ENCODE peak calls at places on chromosomes 11 and 22, in ten cellular contexts. R is PC-9, D is cardiac muscle cell, V is lung, Q is OCI-LY7, S is thoracic aorta, X is A549, Z is colonic mucosa, N is HCT116, G is Panc1. J is an unnamed sample. For H3K4me1, the result is how much of the 10 kb centered on the place peaks cover.

GRCh38 chr11:64358907-64359711 is at the start of gene RPS6KA4:
- DNase-seq in R (peak), Q (peak), Z (peak), D (peak), S (no peak), V (no peak), X (peak), G (no peak), N (no peak), J (peak)

GRCh38 chr22:28142361-28142801 is 223.3 kb upstream of the PITPNB start:
- DNase-seq in V (no peak), Q (no peak), Z (no peak), G (no peak), X (no peak), D (peak), R (peak), S (no peak), N (no peak), J (no peak)

GRCh38 chr11:87463486-87464102 is 425.9 kb downstream of the TMEM135 start:
- DNase-seq in V (no peak), X (peak), D (no peak), G (peak), Z (no peak), N (peak), Q (peak), S (no peak), R (peak), J (no peak)

GRCh38 chr22:44316393-44317162 is 3.8 kb upstream of the SHISAL1 start:
- DNase-seq in N (no peak), S (no peak), Z (no peak), D (no peak), V (no peak), R (no peak), G (no peak), X (no peak), Q (no peak), J (no peak)

GRCh38 chr11:115222863-115223530 is 281.2 kb downstream of the CADM1 start:
- DNase-seq in S (no peak), X (no peak), N (no peak), Z (no peak), V (no peak), Q (peak), R (no peak), D (no peak), G (no peak), J (no peak)

GRCh38 chr22:22952531-22953295 is 65.1 kb downstream of the IGLL5 start:
- DNase-seq in N (no peak), V (no peak), G (no peak), X (no peak), D (no peak), Z (no peak), Q (no peak), R (no peak), S (no peak), J (no peak)

GRCh38 chr11:134407321-134407828 is 4.7 kb downstream of the B3GAT1 start:
- DNase-seq in N (no peak), D (no peak), G (no peak), S (no peak), Q (no peak), Z (no peak), V (no peak), X (no peak), R (no peak), J (no peak)

GRCh38 chr22:46748948-46749681 is 11.1 kb upstream of the CERK start:
- DNase-seq in R (peak), Z (no peak), N (no peak), V (no peak), X (no peak), S (no peak), D (peak), G (no peak), Q (no peak), J (no peak)

GRCh38 chr11:67379061-67380058 is 6.0 kb upstream of the CLCF1 start:
- DNase-seq in R (peak), N (no peak), S (no peak), D (no peak), Q (no peak), X (peak), Z (no peak), V (no peak), G (no peak), J (no peak)
- H3K27ac ChIP-seq in R (peak), N (peak), S (no peak), D (no peak), Q (no peak), X (peak), Z (no peak), V (no peak), G (peak), J (no peak)

DNA sequence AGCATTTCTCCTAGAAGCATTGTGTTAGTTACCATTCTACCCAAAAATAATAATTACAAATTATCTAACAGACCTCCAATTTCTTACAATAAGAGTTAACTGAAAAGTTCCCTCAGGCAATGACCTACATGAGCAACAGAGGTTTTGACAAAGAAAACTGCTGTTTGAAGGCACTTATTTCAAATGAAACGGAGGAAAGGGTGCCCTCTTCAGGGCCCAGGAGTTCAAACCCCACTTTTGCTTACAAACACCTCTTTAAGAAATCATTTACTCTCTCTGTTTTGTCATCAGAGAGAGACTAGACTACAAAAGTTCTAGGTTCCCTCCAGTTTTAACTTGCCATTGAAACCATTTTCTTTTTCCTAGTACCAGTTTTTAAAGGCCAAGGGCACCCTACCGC is 56.7 kb downstream of the AMBRA1 start:
- DNase-seq in D (peak), N (no peak), R (no peak), X (no peak), S (no peak), Z (no peak), G (no peak), V (no peak), Q (no peak), J (no peak)
- TF ChIP-seq CTCF in D (no peak), N (peak), R (no peak), X (peak), S (no peak), Z (no peak), G (no peak), V (no peak), Q (peak), J (no peak)

GRCh38 chr11:8806974-8807373 is 104.0 kb upstream of the AKIP1 start:
- DNase-seq in X (no peak), N (no peak), Z (no peak), D (no peak), G (no peak), S (no peak), V (no peak), R (no peak), Q (no peak), J (no peak)

GRCh38 chr11:8809185-8809584 is 101.8 kb upstream of the AKIP1 start:
- DNase-seq in S (no peak), N (no peak), Q (no peak), R (no peak), G (no peak), Z (no peak), D (no peak), V (no peak), X (no peak), J (no peak)

GRCh38 chr11:8809605-8810272 is 101.2 kb upstream of the AKIP1 start:
- DNase-seq in N (no peak), R (no peak), Z (no peak), D (no peak), Q (no peak), V (no peak), S (no peak), X (no peak), G (no peak), J (no peak)

GRCh38 chr11:8808226-8808585 is 102.8 kb upstream of the AKIP1 start:
- DNase-seq in G (no peak), V (no peak), Q (no peak), Z (peak), X (no peak), N (no peak), R (no peak), S (no peak), D (no peak), J (no peak)

DNA sequence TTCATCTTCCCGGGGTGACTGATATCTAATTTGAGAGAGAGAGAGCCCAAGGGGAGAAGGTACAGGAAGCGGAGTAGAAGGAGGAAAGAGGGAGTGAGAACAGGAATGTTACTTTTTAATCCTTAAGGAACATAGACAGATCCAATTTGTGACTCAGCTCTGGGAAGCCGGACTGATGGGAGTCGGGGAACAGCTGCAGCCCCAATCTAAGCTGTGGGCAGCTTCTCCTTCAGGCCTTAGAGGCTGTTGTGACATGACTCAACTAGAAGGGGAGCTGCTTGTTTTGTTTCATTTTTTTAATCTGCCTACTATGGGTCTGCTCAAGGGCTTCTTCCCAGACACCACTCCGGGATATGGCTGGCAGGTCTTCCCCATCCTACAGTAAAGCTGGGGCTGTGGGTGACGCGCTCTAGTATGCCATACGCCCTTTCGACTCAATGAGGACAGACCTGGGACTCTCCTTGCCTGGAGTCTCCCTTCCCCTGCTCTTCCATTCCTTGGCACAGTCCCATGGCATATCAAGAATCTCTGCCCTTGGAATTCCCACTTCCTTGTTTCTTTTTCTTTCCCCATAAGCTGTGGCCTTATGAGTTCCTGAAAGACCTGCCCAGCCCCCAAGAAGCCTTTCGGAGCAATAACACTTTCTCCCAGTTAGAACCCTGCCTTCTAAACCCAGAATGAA is 103.3 kb upstream of the AKIP1 start:
- DNase-seq in Q (no peak), R (no peak), V (no peak), X (no peak), Z (peak), S (no peak), N (no peak), G (no peak), D (peak), J (peak)
- H3K4me1 ChIP-seq in Q (under half), R (under half), V (under half), X (under half), Z (under half), S (half or more), N (under half), G (under half), D (under half), J (half or more)

GRCh38 chr11:118260353-118260752 is 3.7 kb downstream of the MPZL2 start:
- DNase-seq in Q (no peak), S (no peak), X (no peak), R (no peak), N (no peak), D (no peak), V (no peak), G (no peak), Z (peak), J (no peak)

GRCh38 chr11:118264568-118265470 is 722 bp upstream of the MPZL2 start:
- DNase-seq in Q (no peak), R (no peak), D (no peak), X (no peak), Z (peak), G (no peak), N (no peak), V (no peak), S (no peak), J (no peak)

GRCh38 chr11:118265954-118266353 is 1.9 kb upstream of the MPZL2 start:
- DNase-seq in V (peak), Z (peak), X (no peak), R (peak), N (no peak), D (no peak), G (no peak), Q (no peak), S (no peak), J (peak)

GRCh38 chr11:118263694-118264567 is at the start of gene MPZL2:
- DNase-seq in V (peak), Q (no peak), G (no peak), D (no peak), S (no peak), R (peak), X (no peak), Z (peak), N (peak), J (peak)

DNA sequence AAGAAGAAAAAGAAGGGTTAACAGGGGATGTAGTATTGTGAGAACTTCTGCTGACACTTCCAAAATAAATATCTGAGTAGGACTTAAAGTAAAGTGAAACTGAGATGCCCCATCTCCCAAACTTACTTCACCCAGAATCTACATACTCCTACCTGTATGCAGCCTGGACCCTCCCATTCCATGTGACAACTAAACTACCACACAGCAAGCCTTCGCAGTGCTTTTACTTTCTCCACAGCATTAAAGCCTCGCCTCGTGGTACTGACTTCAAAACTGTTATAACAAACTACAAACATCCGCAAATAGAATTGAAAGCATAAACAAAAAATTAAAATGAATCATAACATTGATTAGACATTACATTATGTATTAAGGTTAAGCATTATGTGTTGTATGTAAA is 988 bp downstream of the MPZL2 start:
- DNase-seq in R (no peak), D (no peak), Q (no peak), S (no peak), Z (peak), N (no peak), V (no peak), X (no peak), G (no peak), J (peak)
- H3K27ac ChIP-seq in R (peak), D (no peak), Q (no peak), S (no peak), Z (peak), N (peak), V (no peak), X (no peak), G (no peak), J (peak)

GRCh38 chr11:40401132-40401853 is 1058.2 kb downstream of the LRRC4C start:
- DNase-seq in Q (no peak), R (no peak), X (no peak), G (no peak), Z (no peak), N (no peak), V (no peak), D (no peak), S (no peak), J (no peak)
- TF ChIP-seq CTCF in Q (no peak), R (no peak), X (no peak), G (no peak), Z (no peak), N (no peak), V (no peak), D (no peak), S (no peak), J (no peak)

GRCh38 chr22:19628038-19628776 is 86.1 kb upstream of the SEPTIN5 start:
- DNase-seq in X (no peak), Q (no peak), V (no peak), R (no peak), G (no peak), Z (no peak), D (no peak), N (no peak), S (no peak), J (no peak)

GRCh38 chr22:19631899-19632670 is 82.2 kb upstream of the SEPTIN5 start:
- DNase-seq in G (no peak), V (no peak), Q (peak), D (peak), R (peak), Z (no peak), X (peak), N (peak), S (no peak), J (peak)

GRCh38 chr22:19630614-19631013 is 83.7 kb upstream of the SEPTIN5 start:
- DNase-seq in Q (no peak), V (no peak), D (no peak), X (no peak), S (no peak), N (no peak), G (no peak), Z (no peak), R (no peak), J (no peak)

GRCh38 chr22:19629331-19629719 is 85.0 kb upstream of the SEPTIN5 start:
- DNase-seq in Q (no peak), X (no peak), G (no peak), V (no peak), R (no peak), Z (no peak), D (no peak), N (no peak), S (no peak), J (no peak)

DNA sequence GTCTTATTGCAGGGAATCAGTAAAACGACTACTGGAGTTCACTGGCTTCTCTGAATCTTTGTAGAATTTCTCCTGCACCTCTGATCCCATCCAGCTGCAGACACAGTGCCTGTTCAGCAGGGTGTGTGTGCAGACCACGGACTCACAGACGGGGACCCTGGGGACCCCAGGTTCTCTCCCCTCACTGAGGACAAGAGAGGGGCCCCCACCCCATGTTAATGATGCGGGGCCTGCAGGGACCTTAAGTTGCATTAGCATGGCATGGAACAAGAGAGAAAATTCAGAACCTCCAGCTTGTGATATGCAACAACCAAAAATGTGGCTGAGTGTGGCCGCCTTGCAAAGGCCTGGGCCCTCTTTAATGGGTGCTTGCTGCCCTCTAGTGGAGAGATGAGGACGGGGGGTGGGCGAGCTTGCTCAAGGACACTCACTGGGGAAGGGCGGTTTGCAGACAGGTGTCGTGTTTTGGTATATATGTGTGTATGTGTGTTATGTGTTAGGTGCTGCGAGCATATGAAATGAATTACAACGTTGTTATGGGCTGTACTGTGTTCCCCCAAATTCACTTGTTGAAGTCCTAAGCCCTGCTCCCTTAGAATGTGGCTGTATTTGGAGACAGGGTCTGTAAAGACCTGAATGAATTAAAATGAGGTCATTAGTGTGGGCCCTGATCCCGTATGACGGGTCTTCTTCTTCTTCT is 84.4 kb upstream of the SEPTIN5 start:
- DNase-seq in V (peak), X (peak), N (peak), Q (peak), Z (peak), D (peak), S (peak), G (peak), R (peak), J (peak)
- H3K4me1 ChIP-seq in V (under half), X (under half), N (under half), Q (under half), Z (under half), D (under half), S (under half), G (under half), R (under half), J (under half)

GRCh38 chr11:60919320-60919719 is 4.9 kb upstream of the TMEM132A start:
- DNase-seq in D (no peak), Z (no peak), Q (no peak), V (no peak), X (no peak), R (no peak), N (no peak), G (no peak), S (no peak), J (no peak)

GRCh38 chr11:60921777-60922335 is 2.4 kb upstream of the TMEM132A start:
- DNase-seq in X (no peak), S (no peak), Q (no peak), N (no peak), G (no peak), V (no peak), R (no peak), D (no peak), Z (no peak), J (no peak)

GRCh38 chr11:60919956-60920355 is 4.3 kb upstream of the TMEM132A start:
- DNase-seq in R (no peak), Z (no peak), Q (no peak), V (no peak), X (no peak), N (no peak), S (no peak), D (peak), G (no peak), J (no peak)

GRCh38 chr11:60922906-60923305 is 1.4 kb upstream of the TMEM132A start:
- DNase-seq in G (no peak), R (no peak), Q (no peak), V (no peak), N (no peak), Z (no peak), X (no peak), D (no peak), S (no peak), J (no peak)

DNA sequence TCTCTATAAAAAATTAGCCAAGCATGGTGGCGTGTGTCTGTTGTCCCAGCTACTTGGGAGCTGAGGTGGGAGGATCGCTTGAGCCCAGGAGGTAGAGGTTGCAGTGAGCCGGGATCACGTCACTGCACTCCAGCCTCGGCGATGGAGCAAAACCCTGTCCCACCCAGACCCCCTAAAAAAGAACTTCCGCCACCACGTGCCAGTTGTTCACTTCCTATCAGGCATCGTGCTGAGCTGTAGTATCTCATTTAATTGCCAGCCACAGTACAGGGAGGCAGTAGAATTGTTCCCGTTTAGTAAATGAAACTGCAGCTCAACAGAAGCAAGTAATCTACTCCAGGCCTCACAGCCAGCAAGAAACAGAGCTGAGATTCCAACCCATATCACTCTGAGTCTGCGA is 3.0 kb upstream of the TMEM132A start:
- DNase-seq in G (no peak), Z (no peak), R (no peak), V (no peak), Q (no peak), N (no peak), S (no peak), D (no peak), X (no peak), J (no peak)
- H3K27ac ChIP-seq in G (no peak), Z (no peak), R (no peak), V (no peak), Q (no peak), N (no peak), S (no peak), D (no peak), X (no peak), J (no peak)

GRCh38 chr11:8070417-8071101 is 10.5 kb upstream of the TUB start:
- DNase-seq in R (no peak), D (peak), X (peak), Z (no peak), V (no peak), S (no peak), G (no peak), Q (peak), N (peak), J (no peak)
- TF ChIP-seq CTCF in R (peak), D (peak), X (peak), Z (no peak), V (no peak), S (no peak), G (no peak), Q (peak), N (peak), J (peak)

DNA sequence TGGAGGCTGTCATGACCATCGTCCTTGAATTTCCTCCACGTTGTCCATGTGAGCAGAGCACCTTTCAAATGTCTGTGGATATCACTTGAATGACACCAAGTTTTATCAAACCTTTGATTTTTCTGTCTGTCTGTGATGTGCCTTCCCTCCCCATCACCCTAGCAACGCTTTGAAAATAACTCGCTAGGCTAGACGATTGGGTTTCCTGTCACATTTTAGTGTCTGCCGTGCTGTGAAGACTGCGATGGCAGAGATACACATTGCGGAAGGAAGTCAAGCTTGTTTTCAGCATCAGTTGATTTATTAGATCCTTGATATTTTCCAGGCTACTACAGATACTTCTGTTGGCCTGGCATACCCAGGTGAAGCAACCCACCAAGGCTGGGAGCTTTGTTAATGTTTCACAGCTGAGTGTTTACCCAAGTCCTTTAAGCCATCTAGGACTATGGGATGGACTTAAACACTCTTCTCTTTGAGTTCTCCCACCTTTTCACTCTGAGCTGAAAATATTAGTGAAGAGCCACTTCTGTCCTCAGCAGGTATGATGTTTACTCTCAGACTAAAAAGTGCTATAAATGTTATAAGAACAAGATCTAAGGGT is 93.7 kb upstream of the CD44 start:
- DNase-seq in R (no peak), N (no peak), V (peak), Z (no peak), S (no peak), X (no peak), Q (no peak), G (no peak), D (no peak), J (peak)
- H3K4me1 ChIP-seq in R (under half), N (under half), V (under half), Z (under half), S (under half), X (under half), Q (under half), G (under half), D (under half), J (under half)